ENCODE peak calls at places on chromosomes 7 and 10, in four cellular contexts. J is K562, K is HepG2, G is colonic mucosa. V is an unnamed sample.
A peak's percentile ranks its signal among the peaks of the same experiment; 100 is the strongest.

GRCh38 chr10:119535837-119536507 is 6.5 kb downstream of the RGS10 start:
- DNase-seq in J (no peak), K (no peak), G (no peak), V (no peak)

GRCh38 chr10:73908853-73909611 is 1.9 kb upstream of the PLAU start:
- DNase-seq in J (peak; percentile 74), K (peak; percentile 35), G (peak; percentile 40), V (peak; percentile 45)

GRCh38 chr7:143042159-143042820 is 9.9 kb upstream of the OR6V1 start:
- DNase-seq in J (no peak), K (peak; percentile 7), G (no peak), V (no peak)

GRCh38 chr7:140069298-140069949 is 6.7 kb upstream of the PARP12 start:
- DNase-seq in J (no peak), K (no peak), G (no peak), V (no peak)

GRCh38 chr7:133528796-133529195 is 275.9 kb downstream of the EXOC4 start:
- DNase-seq in J (no peak), K (no peak), G (no peak), V (no peak)

GRCh38 chr10:12780634-12781601 is 220.6 kb downstream of the CCDC3 start:
- DNase-seq in J (no peak), K (no peak), G (no peak), V (no peak)

GRCh38 chr7:85153715-85154114 is 33.1 kb downstream of the SEMA3D start:
- DNase-seq in J (no peak), K (no peak), G (no peak), V (no peak)

GRCh38 chr10:59177031-59177861 is 803 bp downstream of the PHYHIPL start:
- DNase-seq in J (no peak), K (peak; percentile 80), G (peak; percentile 22), V (peak; percentile 81)

GRCh38 chr7:91007371-91007770 is 256.9 kb upstream of the FZD1 start:
- DNase-seq in J (no peak), K (no peak), G (no peak), V (no peak)

DNA sequence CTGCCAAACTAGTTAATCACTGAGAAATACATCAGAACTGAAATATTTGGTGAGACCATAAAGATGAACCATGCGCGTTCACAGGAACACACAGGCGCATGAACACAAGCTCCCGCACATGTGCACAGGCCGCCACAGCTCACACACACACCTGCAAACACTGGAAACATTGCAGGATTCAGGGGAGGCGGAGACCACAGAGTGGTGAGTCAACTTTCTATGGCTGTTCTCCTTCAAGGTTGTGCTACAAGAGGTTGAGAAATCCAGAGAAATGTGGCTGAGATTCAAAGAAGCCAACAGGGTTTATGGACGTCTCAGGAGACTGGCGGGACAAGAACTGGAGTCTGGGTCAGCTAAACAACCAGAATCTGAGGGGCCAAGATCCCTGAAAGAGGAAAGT is 17.8 kb downstream of the ESYT2 start:
- DNase-seq in J (no peak), K (no peak), G (no peak), V (no peak)
- H3K4me1 ChIP-seq in J (peaks cover 21% of the 10 kb centered on the region), K (peaks cover 35% of the 10 kb centered on the region), G (peaks cover 4% of the 10 kb centered on the region), V (peaks cover 3% of the 10 kb centered on the region)

GRCh38 chr7:158864507-158864820 is 8.1 kb downstream of the DYNC2I1 start:
- DNase-seq in J (no peak), K (no peak), G (no peak), V (no peak)
- H3K4me1 ChIP-seq in J (peaks cover 55% of the 10 kb centered on the region), K (peaks cover 67% of the 10 kb centered on the region), G (no peaks in the 10 kb centered on the region), V (no peaks in the 10 kb centered on the region)

DNA sequence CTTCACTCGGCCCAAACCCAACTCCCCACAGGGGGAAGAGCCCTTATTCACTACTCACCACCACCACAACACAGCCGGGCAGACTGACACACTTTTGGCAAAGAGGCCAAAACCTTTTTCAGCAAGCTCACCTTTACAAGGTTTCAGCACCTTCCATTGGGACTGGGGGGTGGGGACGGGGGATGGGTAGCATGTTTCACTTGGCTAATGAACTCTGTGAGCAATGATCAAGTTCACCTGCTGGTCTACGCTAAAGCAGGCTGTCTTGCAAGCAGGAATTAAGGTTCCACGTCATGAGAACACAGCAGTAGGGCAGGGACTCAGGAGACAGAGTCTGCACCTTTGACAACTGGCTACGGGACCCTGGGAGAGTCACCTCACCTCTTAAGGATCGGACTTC is 7.0 kb downstream of the FAM53B start:
- DNase-seq in J (no peak), K (no peak), G (no peak), V (peak; percentile 66)
- H3K4me1 ChIP-seq in J (peaks cover 25% of the 10 kb centered on the region), K (peaks cover 62% of the 10 kb centered on the region), G (peaks cover 61% of the 10 kb centered on the region), V (peaks cover 41% of the 10 kb centered on the region)

GRCh38 chr10:132465889-132466519 is 69.0 kb downstream of the PWWP2B start:
- DNase-seq in J (no peak), K (no peak), G (no peak), V (no peak)
- H3K4me1 ChIP-seq in J (no peaks in the 10 kb centered on the region), K (peaks cover 17% of the 10 kb centered on the region), G (peaks cover 28% of the 10 kb centered on the region), V (peaks cover 3% of the 10 kb centered on the region)

GRCh38 chr7:36284470-36284869 is 105.2 kb upstream of the ANLN start:
- DNase-seq in J (no peak), K (no peak), G (no peak), V (no peak)
- H3K4me1 ChIP-seq in J (peaks cover 9% of the 10 kb centered on the region), K (peaks cover 82% of the 10 kb centered on the region), G (peaks cover 12% of the 10 kb centered on the region), V (peaks cover 10% of the 10 kb centered on the region)

DNA sequence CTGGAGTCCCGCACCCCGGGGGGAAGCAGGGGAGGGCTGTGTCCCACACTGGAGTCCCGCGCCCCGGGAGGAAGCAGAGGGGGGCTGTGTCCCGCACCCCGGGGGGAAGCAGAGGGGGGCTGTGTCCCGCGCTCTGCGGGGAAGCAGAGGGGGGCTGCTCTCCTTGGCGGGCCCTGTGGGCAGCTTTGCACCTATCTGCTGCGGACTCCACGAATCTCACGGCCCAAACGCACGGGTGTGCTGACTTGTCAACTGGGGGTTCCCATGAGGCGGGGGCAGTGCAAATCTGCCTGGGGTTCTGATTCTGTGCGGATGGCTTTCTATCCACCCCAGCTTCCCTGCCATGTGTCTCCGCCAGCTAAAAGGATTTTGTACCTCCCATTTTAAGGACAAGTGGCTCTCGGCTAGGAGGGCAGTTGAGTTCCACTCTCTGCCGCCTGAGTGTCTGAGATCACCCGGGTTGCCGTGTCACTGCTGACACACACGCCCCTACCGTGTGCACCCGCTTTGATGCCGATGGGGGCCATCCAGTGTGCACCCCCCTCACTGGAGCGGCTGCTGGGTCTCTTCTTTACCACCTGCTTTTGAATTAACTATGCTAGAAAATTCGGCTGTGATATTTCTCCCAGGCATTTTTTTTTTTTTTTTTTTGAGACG is 20.5 kb downstream of the GPER1 start:
- DNase-seq in J (no peak), K (no peak), G (no peak), V (no peak)
- H3K4me1 ChIP-seq in J (no peaks in the 10 kb centered on the region), K (peaks cover 8% of the 10 kb centered on the region), G (no peaks in the 10 kb centered on the region), V (no peaks in the 10 kb centered on the region)

GRCh38 chr10:110502072-110502845 is 4.6 kb downstream of the DUSP5 start:
- DNase-seq in J (no peak), K (no peak), G (no peak), V (no peak)
- H3K4me1 ChIP-seq in J (peaks cover 52% of the 10 kb centered on the region), K (peaks cover 24% of the 10 kb centered on the region), G (peaks cover 7% of the 10 kb centered on the region), V (peaks cover 21% of the 10 kb centered on the region)

V was measured in small intestine.